ENCODE peak calls at places on chromosomes 2 and 18, in four cellular contexts. I, N, F and C are unnamed samples.

GRCh38 chr2:216657086-216657855 is 24.1 kb downstream of the IGFBP2 start:
- DNase-seq in I (no peak), N (no peak), F (no peak), C (no peak)

GRCh38 chr2:161576421-161576820 is 47.8 kb upstream of the SLC4A10 start:
- DNase-seq in I (peak; percentile 23), N (no peak), F (no peak), C (no peak)

GRCh38 chr18:13437034-13437433 is 218.5 kb downstream of the LDLRAD4 start:
- DNase-seq in I (no peak), N (no peak), F (no peak), C (no peak)

GRCh38 chr18:43590182-43590903 is 313.1 kb upstream of the SYT4 start:
- DNase-seq in I (peak; percentile 5), N (no peak), F (no peak), C (no peak)

GRCh38 chr2:31675485-31675901 is 94.8 kb upstream of the SRD5A2 start:
- DNase-seq in I (no peak), N (no peak), F (no peak), C (no peak)

GRCh38 chr18:55337908-55338521 is 250.0 kb downstream of the TCF4 start:
- DNase-seq in I (peak; percentile 55), N (no peak), F (peak; percentile 70), C (no peak)

GRCh38 chr2:235967358-235967757 is 200.8 kb downstream of the GBX2 start:
- DNase-seq in I (no peak), N (no peak), F (no peak), C (no peak)

GRCh38 chr18:34976899-34977786 is 64.1 kb upstream of the MAPRE2 start:
- DNase-seq in I (peak; percentile 58), N (no peak), F (peak; percentile 87), C (peak; percentile 85)

GRCh38 chr18:49811151-49811938 is 2.0 kb downstream of the ACAA2 start:
- DNase-seq in I (peak; percentile 15), N (no peak), F (no peak), C (no peak)
- H3K27ac ChIP-seq in I (no peak overlapping the region), N (peak overlapping the region; percentile 34), F (no peak overlapping the region), C (no peak overlapping the region)

GRCh38 chr2:157751462-157752058 is 122.9 kb upstream of the ACVR1C start:
- DNase-seq in I (peak; percentile 10), N (no peak), F (peak; percentile 4), C (no peak)
- H3K27ac ChIP-seq in I (no peak overlapping the region), N (no peak overlapping the region), F (no peak overlapping the region), C (no peak overlapping the region)

DNA sequence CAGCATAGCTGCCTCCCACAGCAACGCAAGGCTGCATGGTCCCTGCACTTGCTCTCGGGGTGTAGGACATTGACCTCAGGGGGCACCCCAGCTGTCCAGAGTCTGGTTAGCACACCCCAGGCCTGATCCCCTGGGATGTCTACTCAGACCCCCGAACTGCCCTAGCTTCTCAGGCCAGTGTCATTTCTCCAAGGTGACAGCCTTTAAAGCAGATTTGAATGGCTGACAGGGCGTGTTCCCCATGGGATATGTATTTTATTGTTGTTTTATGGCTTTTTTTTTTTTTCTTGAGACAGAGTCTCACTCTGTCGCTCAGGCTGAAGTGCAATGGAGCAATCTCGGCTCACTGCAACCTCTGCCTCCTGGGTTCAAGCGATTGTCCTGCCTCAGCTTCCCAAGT is 40.8 kb upstream of the PTMA start:
- DNase-seq in I (no peak), N (no peak), F (no peak), C (no peak)
- H3K27ac ChIP-seq in I (no peak overlapping the region), N (peak overlapping the region; percentile 95), F (peak overlapping the region; percentile 100), C (peak overlapping the region; percentile 98)

GRCh38 chr2:207136872-207137271 is 28.9 kb downstream of the KLF7 start:
- DNase-seq in I (no peak), N (no peak), F (no peak), C (no peak)
- H3K27ac ChIP-seq in I (peak overlapping the region; percentile 71), N (no peak overlapping the region), F (peak overlapping the region; percentile 53), C (peak overlapping the region; percentile 47)

GRCh38 chr2:46963210-46963609 is 47.6 kb upstream of the MCFD2 start:
- DNase-seq in I (no peak), N (no peak), F (no peak), C (no peak)

GRCh38 chr2:46962751-46963150 is 47.1 kb upstream of the MCFD2 start:
- DNase-seq in I (no peak), N (no peak), F (no peak), C (no peak)

GRCh38 chr2:46963961-46964673 is 48.5 kb upstream of the MCFD2 start:
- DNase-seq in I (peak; percentile 57), N (no peak), F (no peak), C (no peak)

GRCh38 chr2:46958431-46959017 is 42.9 kb upstream of the MCFD2 start:
- DNase-seq in I (no peak), N (no peak), F (no peak), C (no peak)

DNA sequence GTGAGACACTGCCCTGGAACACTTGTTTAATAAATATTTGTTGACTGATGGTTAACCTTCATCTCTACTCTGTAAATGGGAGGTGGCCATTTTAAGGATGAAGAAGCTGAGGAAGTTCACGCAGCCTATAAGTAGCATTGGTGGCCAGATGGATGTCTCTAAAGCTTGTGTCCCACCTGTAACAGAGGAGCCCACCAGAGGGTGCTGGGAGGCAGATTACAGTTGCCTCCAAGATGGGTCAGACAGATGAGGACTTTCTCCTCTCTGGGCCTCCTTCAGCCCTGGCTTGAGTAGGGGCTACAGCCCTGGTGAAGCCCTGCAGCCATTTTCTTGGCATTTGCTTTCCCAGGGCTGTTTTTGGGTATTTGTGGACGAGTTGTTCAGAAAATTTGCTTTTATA is 45.0 kb upstream of the MCFD2 start:
- DNase-seq in I (no peak), N (no peak), F (no peak), C (no peak)
- H3K27ac ChIP-seq in I (no peak overlapping the region), N (no peak overlapping the region), F (no peak overlapping the region), C (no peak overlapping the region)

GRCh38 chr2:175025946-175026345 is 20.8 kb upstream of the CHN1 start:
- DNase-seq in I (peak; percentile 74), N (no peak), F (no peak), C (no peak)
- H3K27ac ChIP-seq in I (no peak overlapping the region), N (no peak overlapping the region), F (no peak overlapping the region), C (no peak overlapping the region)

GRCh38 chr18:63795611-63796010 is 20.4 kb downstream of the SERPINB7 start:
- DNase-seq in I (no peak), N (no peak), F (no peak), C (no peak)
- H3K27ac ChIP-seq in I (no peak overlapping the region), N (no peak overlapping the region), F (no peak overlapping the region), C (no peak overlapping the region)

GRCh38 chr18:11994708-11995444 is 13.6 kb downstream of the IMPA2 start:
- DNase-seq in I (peak; percentile 73), N (no peak), F (no peak), C (no peak)

GRCh38 chr18:11995445-11996189 is 14.3 kb downstream of the IMPA2 start:
- DNase-seq in I (peak; percentile 84), N (no peak), F (peak; percentile 37), C (no peak)

GRCh38 chr18:11996907-11997306 is 15.6 kb downstream of the IMPA2 start:
- DNase-seq in I (no peak), N (no peak), F (no peak), C (no peak)

GRCh38 chr18:11997466-11997865 is 16.2 kb downstream of the IMPA2 start:
- DNase-seq in I (no peak), N (no peak), F (no peak), C (no peak)

DNA sequence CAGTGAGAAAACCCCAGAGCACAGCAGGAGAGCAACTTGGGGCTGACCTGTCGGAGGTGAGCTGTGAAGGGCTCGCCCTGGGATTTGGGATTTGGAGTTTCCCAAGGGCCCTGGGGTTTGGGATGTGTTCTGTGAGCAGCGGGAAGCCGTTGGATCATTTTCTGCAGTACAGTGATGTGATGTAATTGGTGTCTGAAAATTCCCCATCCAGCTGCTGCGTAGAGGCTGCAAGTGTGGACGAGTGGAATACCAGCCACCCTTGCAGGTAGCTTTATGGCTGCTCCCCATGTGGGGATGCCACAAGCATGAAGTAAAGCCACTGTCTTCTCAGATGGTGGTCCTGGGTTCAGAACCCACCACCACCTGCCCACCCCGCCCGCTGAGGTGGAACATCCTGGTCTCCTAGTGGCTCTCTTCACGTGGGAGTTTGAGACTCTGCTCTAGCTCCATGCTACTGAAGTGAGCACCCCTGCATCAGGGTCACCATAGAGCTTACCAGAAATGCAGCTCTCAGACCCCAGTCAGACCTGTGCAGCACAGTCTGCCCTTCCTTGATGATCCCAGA is 15.0 kb downstream of the IMPA2 start:
- DNase-seq in I (no peak), N (no peak), F (no peak), C (no peak)
- H3K27ac ChIP-seq in I (no peak overlapping the region), N (no peak overlapping the region), F (no peak overlapping the region), C (no peak overlapping the region)

DNA sequence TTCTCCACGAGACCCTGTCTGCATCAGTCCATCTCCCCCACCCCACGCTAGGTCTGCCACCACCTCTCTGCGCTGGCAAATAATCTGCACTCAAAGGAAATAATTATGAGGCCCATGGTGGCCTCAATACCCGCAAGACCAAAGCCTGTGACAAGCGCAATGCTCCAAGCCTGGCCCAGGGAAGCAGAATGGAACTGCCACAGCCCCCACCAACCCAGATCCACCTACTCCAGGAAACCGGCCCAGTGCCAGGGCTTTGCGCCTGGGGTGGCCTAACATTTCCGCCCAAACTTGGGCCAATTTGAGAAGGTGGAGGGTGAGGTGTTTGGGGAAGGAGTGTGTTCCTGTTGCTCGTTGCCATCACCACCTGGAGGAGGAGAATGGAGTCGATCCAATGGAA is 26.0 kb upstream of the ATOH8 start:
- DNase-seq in I (no peak), N (no peak), F (no peak), C (no peak)
- H3K27ac ChIP-seq in I (no peak overlapping the region), N (no peak overlapping the region), F (no peak overlapping the region), C (peak overlapping the region; percentile 11)

DNA sequence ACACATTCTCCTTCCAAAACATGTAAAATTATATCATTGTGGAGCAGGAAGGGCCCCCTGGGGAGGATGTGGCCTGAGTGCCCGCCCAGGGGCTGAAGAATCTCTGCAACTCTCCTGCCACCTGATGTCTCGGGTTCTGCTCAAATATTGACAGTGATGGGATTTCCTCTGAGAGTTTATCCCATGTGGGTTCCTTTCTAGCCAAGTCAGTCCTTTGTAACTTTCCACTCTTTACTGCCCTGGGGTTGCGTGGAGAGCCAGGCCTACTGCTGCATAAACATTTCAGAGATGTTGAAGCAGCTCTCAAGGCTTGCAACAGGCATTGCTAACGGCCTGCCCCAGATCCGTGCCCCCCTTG is 4.0 kb upstream of the RAB17 start:
- DNase-seq in I (no peak), N (no peak), F (no peak), C (no peak)
- H3K27ac ChIP-seq in I (no peak overlapping the region), N (peak overlapping the region; percentile 69), F (no peak overlapping the region), C (no peak overlapping the region)